ENCODE peak calls at places on chromosomes 16 and 17, in seven cellular contexts. E is astrocyte, P is HepG2, C is heart left ventricle, S is ovary, W is Peyer's patch, Q is cardiac muscle cell. X is an unnamed sample. For H3K36me3, the result is how much of the 10 kb centered on the place peaks cover.

GRCh38 chr17:79920751-79921410 is 81.6 kb upstream of the CBX4 start:
- DNase-seq in E (no peak), P (no peak), C (no peak), S (no peak), W (no peak), Q (no peak), X (no peak)

GRCh38 chr17:66309793-66310192 is 7.4 kb downstream of the PRKCA start:
- DNase-seq in E (peak), P (no peak), C (no peak), S (no peak), W (no peak), Q (peak), X (no peak)

GRCh38 chr16:67235816-67236547 is 9.1 kb downstream of the TMEM208 start:
- DNase-seq in E (no peak), P (no peak), C (no peak), S (no peak), W (no peak), Q (no peak), X (no peak)

GRCh38 chr17:4598776-4599504 is 14.6 kb downstream of the SMTNL2 start:
- DNase-seq in E (no peak), P (no peak), C (no peak), S (peak), W (peak), Q (peak), X (no peak)

GRCh38 chr16:85948870-85949269 is 49.9 kb downstream of the IRF8 start:
- DNase-seq in E (no peak), P (no peak), C (no peak), S (no peak), W (no peak), Q (no peak), X (no peak)

GRCh38 chr17:59845595-59846390 is 47.0 kb downstream of the TUBD1 start:
- DNase-seq in E (peak), P (peak), C (no peak), S (no peak), W (peak), Q (no peak), X (no peak)

GRCh38 chr17:82285141-82285540 is 11.6 kb upstream of the CSNK1D start:
- DNase-seq in E (no peak), P (no peak), C (no peak), S (no peak), W (no peak), Q (no peak), X (no peak)

GRCh38 chr16:21987498-21987897 is 13.4 kb downstream of the PDZD9 start:
- DNase-seq in E (no peak), P (no peak), C (no peak), S (no peak), W (no peak), Q (no peak), X (no peak)

GRCh38 chr16:14004719-14005315 is 66.3 kb upstream of the MRTFB start:
- DNase-seq in E (no peak), P (no peak), C (no peak), S (no peak), W (no peak), Q (no peak), X (no peak)

GRCh38 chr17:45225964-45226530 is 4.4 kb downstream of the FMNL1 start:
- DNase-seq in E (no peak), P (no peak), C (peak), S (no peak), W (peak), Q (no peak), X (no peak)

GRCh38 chr17:67518881-67519280 is 141.8 kb downstream of the PITPNC1 start:
- DNase-seq in E (no peak), P (no peak), C (no peak), S (no peak), W (no peak), Q (no peak), X (peak)

GRCh38 chr17:882827-883585 is 96.6 kb downstream of the NXN start:
- DNase-seq in E (no peak), P (peak), C (peak), S (peak), W (peak), Q (peak), X (no peak)

GRCh38 chr17:10295728-10296343 is 77.0 kb downstream of the MYH13 start:
- DNase-seq in E (no peak), P (peak), C (peak), S (no peak), W (no peak), Q (peak), X (no peak)

GRCh38 chr17:75723201-75723930 is 2.1 kb downstream of the ITGB4 start:
- DNase-seq in E (no peak), P (no peak), C (no peak), S (no peak), W (peak), Q (no peak), X (no peak)

GRCh38 chr17:75725504-75725903 is 4.2 kb downstream of the ITGB4 start:
- DNase-seq in E (no peak), P (no peak), C (no peak), S (no peak), W (no peak), Q (no peak), X (no peak)

GRCh38 chr17:75722542-75723095 is 1.4 kb downstream of the ITGB4 start:
- DNase-seq in E (no peak), P (no peak), C (no peak), S (no peak), W (no peak), Q (no peak), X (no peak)

GRCh38 chr17:75722076-75722475 is 817 bp downstream of the ITGB4 start:
- DNase-seq in E (no peak), P (no peak), C (no peak), S (no peak), W (peak), Q (no peak), X (no peak)

GRCh38 chr17:75724016-75725003 is 3.1 kb downstream of the ITGB4 start:
- DNase-seq in E (no peak), P (no peak), C (no peak), S (no peak), W (no peak), Q (no peak), X (no peak)
- H3K4me3 ChIP-seq in E (no peak), P (no peak), C (no peak), S (no peak), W (peak), Q (no peak), X (no peak)

GRCh38 chr16:11964761-11965539 is at the start of gene TNFRSF17:
- DNase-seq in E (no peak), P (no peak), C (no peak), S (no peak), W (no peak), Q (no peak), X (no peak)
- TF ChIP-seq CTCF in E (no peak), P (no peak), C (no peak), S (no peak), W (no peak), Q (no peak), X (no peak)

GRCh38 chr16:23401142-23401541 is 51.8 kb downstream of the COG7 start:
- DNase-seq in E (no peak), P (no peak), C (no peak), S (no peak), W (no peak), Q (no peak), X (no peak)
- H3K36me3 ChIP-seq in E (under half), P (under half), C (half or more), S (under half), W (under half), Q (under half), X (under half)

DNA sequence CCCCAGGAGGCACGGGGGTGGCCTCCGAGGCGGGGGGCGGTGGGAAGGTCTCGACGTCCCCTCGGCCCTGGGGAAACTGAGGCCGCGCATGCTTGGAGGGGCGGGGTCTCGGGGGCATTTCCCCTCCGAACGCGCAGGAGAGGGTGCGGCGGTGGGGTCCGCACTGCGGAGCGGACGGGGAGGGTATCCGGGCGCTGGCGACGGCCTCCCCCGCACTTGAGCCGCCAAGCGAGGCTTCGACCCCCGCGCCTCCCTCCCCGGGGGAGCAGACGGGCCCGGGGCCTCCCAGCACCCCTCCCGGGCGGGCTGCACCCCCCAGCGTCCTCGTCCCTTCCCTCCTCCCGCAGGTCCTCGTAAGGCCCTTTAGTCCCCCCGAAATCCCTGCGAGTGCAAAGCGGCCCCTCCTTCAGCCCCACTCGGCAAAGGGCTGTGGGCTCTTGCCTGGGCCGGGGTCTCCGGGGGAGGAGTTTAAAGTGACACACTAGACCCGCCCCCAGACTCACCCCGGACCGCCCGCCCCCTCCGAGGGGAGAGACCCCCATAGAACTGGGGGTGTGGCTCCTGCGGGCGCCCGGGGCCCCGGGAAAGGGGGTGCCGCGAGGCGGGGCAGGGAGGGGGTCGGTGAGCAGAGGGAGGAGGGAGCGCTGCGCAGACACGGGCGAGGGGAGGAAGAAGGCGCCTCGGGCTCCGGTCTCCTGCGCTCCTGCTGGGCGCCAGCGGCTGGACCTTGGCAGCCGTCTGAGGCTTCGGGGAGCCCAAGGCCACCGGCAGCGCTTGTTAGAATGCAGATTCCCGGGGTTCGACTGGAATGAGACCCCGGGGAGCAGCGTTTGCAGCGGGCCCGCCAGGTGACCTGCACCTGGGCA is 642 bp downstream of the BAIAP3 start:
- DNase-seq in E (no peak), P (no peak), C (no peak), S (no peak), W (no peak), Q (no peak), X (no peak)
- H3K4me3 ChIP-seq in E (no peak), P (peak), C (peak), S (peak), W (peak), Q (peak), X (peak)